ENCODE peak calls at places on chromosomes 1 and 21, in five cellular contexts. Z, A, C, G and B are unnamed samples.

GRCh38 chr1:150171801-150172200 is 22.1 kb downstream of the PLEKHO1 start:
- DNase-seq in C (no peak), Z (no peak), G (no peak), A (no peak), B (no peak)

GRCh38 chr1:8396912-8397406 is 79.0 kb downstream of the SLC45A1 start:
- DNase-seq in C (no peak), G (peak; percentile 96), Z (no peak), A (no peak), B (no peak)

GRCh38 chr1:66278260-66279046 is 255.5 kb upstream of the SGIP1 start:
- DNase-seq in Z (no peak), A (peak; percentile 20), G (peak; percentile 32), C (no peak), B (no peak)

GRCh38 chr1:226590626-226591025 is 42.1 kb downstream of the STUM start:
- DNase-seq in G (no peak), A (no peak), C (peak; percentile 48), Z (no peak), B (no peak)

GRCh38 chr1:57137980-57138379 is 172.2 kb upstream of the C8B start:
- DNase-seq in C (no peak), G (no peak), Z (no peak), A (no peak), B (no peak)

GRCh38 chr1:85225624-85226380 is 25.0 kb upstream of the SYDE2 start:
- DNase-seq in G (no peak), A (peak; percentile 32), C (no peak), Z (no peak), B (no peak)

GRCh38 chr1:38151399-38151798 is 104.8 kb upstream of the POU3F1 start:
- DNase-seq in C (no peak), Z (no peak), G (no peak), A (peak; percentile 81), B (peak; percentile 71)

GRCh38 chr1:68808351-68808750 is 311.5 kb upstream of the DEPDC1 start:
- DNase-seq in Z (no peak), C (no peak), G (no peak), A (no peak), B (no peak)

GRCh38 chr21:35719105-35719504 is 341.2 kb downstream of the SETD4 start:
- DNase-seq in G (no peak), Z (no peak), C (no peak), A (no peak), B (no peak)

GRCh38 chr21:46617267-46618051 is 12.6 kb upstream of the S100B start:
- DNase-seq in G (no peak), A (no peak), C (no peak), Z (no peak), B (no peak)

GRCh38 chr1:184028854-184029623 is 8.5 kb downstream of the COLGALT2 start:
- DNase-seq in A (no peak), G (no peak), C (peak; percentile 75), Z (no peak), B (no peak)

GRCh38 chr1:10415211-10415930 is 14.9 kb upstream of the CENPS start:
- DNase-seq in A (no peak), C (no peak), G (peak; percentile 80), Z (no peak), B (no peak)

GRCh38 chr21:34808569-34809204 is 139.9 kb downstream of the CLIC6 start:
- DNase-seq in G (peak; percentile 60), Z (no peak), A (no peak), C (no peak), B (no peak)

GRCh38 chr21:32112194-32112593 is 166.7 kb downstream of the MIS18A start:
- DNase-seq in G (no peak), C (no peak), Z (no peak), A (no peak), B (no peak)

GRCh38 chr1:113928129-113928949 is 785 bp upstream of the HIPK1 start:
- DNase-seq in C (no peak), Z (no peak), A (no peak), G (no peak), B (peak; percentile 26)

GRCh38 chr1:100009458-100009857 is 39.7 kb downstream of the SLC35A3 start:
- DNase-seq in G (peak; percentile 53), A (no peak), Z (no peak), C (no peak), B (no peak)

GRCh38 chr1:150414592-150414991 is 50.6 kb downstream of the RPRD2 start:
- DNase-seq in Z (no peak), A (no peak), C (no peak), G (no peak), B (no peak)

GRCh38 chr1:6996371-6996770 is 211.1 kb downstream of the CAMTA1 start:
- DNase-seq in C (no peak), G (no peak), Z (no peak), A (no peak), B (no peak)

GRCh38 chr1:172239894-172240293 is 180.6 kb upstream of the C1orf105 start:
- DNase-seq in A (no peak), Z (no peak), G (no peak), C (no peak), B (no peak)

GRCh38 chr1:42953182-42954180 is 5.2 kb downstream of the SLC2A1 start:
- DNase-seq in A (no peak), Z (no peak), G (peak; percentile 27), C (no peak), B (no peak)

GRCh38 chr1:211703812-211704566 is 28.6 kb upstream of the NEK2 start:
- DNase-seq in Z (no peak), G (peak; percentile 29), A (peak; percentile 99), C (no peak), B (no peak)

GRCh38 chr1:89701746-89702241 is 68.9 kb downstream of the LRRC8C start:
- DNase-seq in C (no peak), Z (no peak), G (no peak), A (no peak), B (no peak)

GRCh38 chr1:220217383-220217988 is 54.8 kb downstream of the RAB3GAP2 start:
- DNase-seq in Z (no peak), A (no peak), G (peak; percentile 42), C (no peak), B (peak; percentile 34)

GRCh38 chr1:215971793-215972441 is 404.8 kb downstream of the KCTD3 start:
- DNase-seq in C (no peak), Z (no peak), G (no peak), A (no peak), B (no peak)

GRCh38 chr1:110859062-110859461 is 13.9 kb upstream of the CD53 start:
- DNase-seq in C (no peak), A (no peak), G (no peak), Z (no peak), B (peak; percentile 59)

GRCh38 chr1:217137210-217137871 is 414.1 kb upstream of the ESRRG start:
- DNase-seq in C (no peak), G (peak; percentile 2), Z (no peak), A (no peak), B (no peak)

GRCh38 chr1:55262822-55263221 is 47.7 kb upstream of the USP24 start:
- DNase-seq in G (peak; percentile 95), Z (no peak), A (no peak), C (no peak), B (no peak)

GRCh38 chr1:11925938-11926292 is 312 bp downstream of the KIAA2013 start:
- DNase-seq in Z (no peak), A (no peak), G (no peak), C (no peak), B (no peak)

GRCh38 chr1:71039666-71040262 is 7.9 kb downstream of the PTGER3 start:
- DNase-seq in A (no peak), C (no peak), Z (no peak), G (no peak), B (no peak)

GRCh38 chr1:33986389-33987095 is 122.7 kb downstream of the HMGB4 start:
- DNase-seq in A (no peak), Z (no peak), G (peak; percentile 1), C (peak; percentile 89), B (no peak)

GRCh38 chr1:168893359-168893791 is 164.4 kb upstream of the DPT start:
- DNase-seq in C (no peak), Z (no peak), A (no peak), G (peak; percentile 91), B (no peak)

GRCh38 chr1:10251325-10252103 is 41.1 kb downstream of the KIF1B start:
- DNase-seq in Z (no peak), C (no peak), G (peak; percentile 80), A (no peak), B (no peak)

GRCh38 chr1:240337795-240338194 is 246.1 kb downstream of the FMN2 start:
- DNase-seq in Z (no peak), C (no peak), G (peak; percentile 84), A (no peak), B (no peak)

GRCh38 chr1:97277891-97278662 is 556.5 kb downstream of the PTBP2 start:
- DNase-seq in C (no peak), G (peak; percentile 92), Z (no peak), A (no peak), B (no peak)